ENCODE peak calls at places on chromosomes 6 and 20, in eight cellular contexts. G is aorta, V is fibroblast of lung, Z is left ventricle myocardium inferior, Q is OCI-LY7, F is GM23248, T is H1, N is ascending aorta. C is an unnamed sample.

GRCh38 chr6:5305968-5306626 is 44.8 kb downstream of the FARS2 start:
- DNase-seq in F (no peak), V (no peak), Z (no peak), G (no peak), T (no peak), N (no peak), Q (no peak), C (no peak)

GRCh38 chr6:109428889-109429477 is 11.4 kb downstream of the PPIL6 start:
- DNase-seq in Q (no peak), T (no peak), V (peak; percentile 82), Z (no peak), G (no peak), N (no peak), F (peak; percentile 46), C (no peak)

GRCh38 chr6:44439270-44440045 is 52.0 kb downstream of the CDC5L start:
- DNase-seq in F (peak; percentile 78), G (no peak), Q (no peak), N (no peak), V (peak; percentile 85), T (no peak), Z (no peak), C (no peak)

GRCh38 chr6:170011233-170012142 is 260.1 kb downstream of the ERMARD start:
- DNase-seq in F (no peak), N (no peak), G (no peak), V (no peak), Q (no peak), T (no peak), Z (peak; percentile 81), C (no peak)

GRCh38 chr6:143064996-143065683 is 4.5 kb downstream of the AIG1 start:
- DNase-seq in Z (no peak), V (no peak), Q (no peak), F (peak; percentile 40), N (no peak), G (no peak), T (no peak), C (no peak)

GRCh38 chr6:100366419-100366818 is 98.3 kb downstream of the SIM1 start:
- DNase-seq in F (peak; percentile 84), G (no peak), Q (no peak), Z (no peak), T (no peak), V (peak; percentile 68), N (no peak), C (peak; percentile 15)

GRCh38 chr20:38893485-38894090 is 32.6 kb upstream of the FAM83D start:
- DNase-seq in Q (peak; percentile 81), N (no peak), Z (peak; percentile 67), V (peak; percentile 27), G (peak; percentile 69), F (peak; percentile 63), T (peak; percentile 89), C (peak; percentile 19)

GRCh38 chr20:39861381-39861780 is 827.7 kb downstream of the MAFB start:
- DNase-seq in G (no peak), F (no peak), Q (no peak), T (no peak), V (no peak), Z (no peak), N (no peak), C (no peak)

GRCh38 chr6:142899101-142899760 is 45.7 kb downstream of the HIVEP2 start:
- DNase-seq in Q (no peak), G (no peak), F (no peak), Z (no peak), V (peak; percentile 46), T (no peak), N (no peak), C (no peak)

GRCh38 chr6:29919506-29919905 is 22.8 kb upstream of the HLA-A start:
- DNase-seq in V (no peak), T (no peak), G (no peak), Z (no peak), Q (no peak), F (no peak), N (no peak), C (no peak)

GRCh38 chr6:148218542-148219258 is 123.9 kb upstream of the SASH1 start:
- DNase-seq in N (no peak), V (no peak), F (no peak), T (no peak), G (no peak), Q (no peak), Z (peak; percentile 22), C (no peak)

GRCh38 chr6:119917186-119917585 is 567.6 kb upstream of the MAN1A1 start:
- DNase-seq in N (no peak), G (no peak), Z (no peak), V (no peak), T (no peak), F (no peak), Q (no peak), C (no peak)

GRCh38 chr6:111711989-111712388 is 106.3 kb upstream of the TRAF3IP2 start:
- DNase-seq in V (no peak), T (no peak), Z (no peak), N (no peak), G (no peak), F (no peak), Q (no peak), C (no peak)

GRCh38 chr6:12718025-12718424 is 1.5 kb downstream of the PHACTR1 start:
- DNase-seq in N (no peak), T (no peak), Q (no peak), G (no peak), F (peak; percentile 78), V (no peak), Z (no peak), C (no peak)

GRCh38 chr6:12473494-12473893 is 183.3 kb downstream of the EDN1 start:
- DNase-seq in V (no peak), G (no peak), F (no peak), Z (no peak), T (no peak), Q (no peak), N (no peak), C (no peak)

GRCh38 chr6:68718379-68719073 is 83.4 kb downstream of the ADGRB3 start:
- DNase-seq in V (peak; percentile 95), F (peak; percentile 24), T (no peak), G (no peak), N (no peak), Z (no peak), Q (no peak), C (no peak)

GRCh38 chr20:32045999-32046398 is 6.0 kb upstream of the HCK start:
- DNase-seq in G (no peak), T (no peak), F (no peak), V (no peak), Q (no peak), Z (no peak), N (no peak), C (no peak)

GRCh38 chr6:55058682-55059081 is 115.6 kb upstream of the HCRTR2 start:
- DNase-seq in T (no peak), Z (no peak), G (no peak), Q (no peak), F (no peak), N (no peak), V (no peak), C (no peak)

GRCh38 chr6:7899046-7899888 is 11.3 kb downstream of the TXNDC5 start:
- DNase-seq in F (no peak), V (peak; percentile 13), Z (no peak), T (no peak), G (no peak), Q (peak; percentile 59), N (no peak), C (no peak)

GRCh38 chr6:7895125-7895423 is 15.5 kb downstream of the TXNDC5 start:
- DNase-seq in Z (no peak), F (peak; percentile 52), N (no peak), T (no peak), V (no peak), Q (no peak), G (no peak), C (no peak)

GRCh38 chr6:7899889-7900213 is 10.7 kb downstream of the TXNDC5 start:
- DNase-seq in V (no peak), Q (no peak), N (no peak), F (no peak), T (no peak), G (no peak), Z (no peak), C (no peak)

GRCh38 chr6:7896465-7896987 is 14.1 kb downstream of the TXNDC5 start:
- DNase-seq in Z (no peak), V (no peak), F (no peak), N (no peak), T (no peak), Q (no peak), G (no peak), C (no peak)

DNA sequence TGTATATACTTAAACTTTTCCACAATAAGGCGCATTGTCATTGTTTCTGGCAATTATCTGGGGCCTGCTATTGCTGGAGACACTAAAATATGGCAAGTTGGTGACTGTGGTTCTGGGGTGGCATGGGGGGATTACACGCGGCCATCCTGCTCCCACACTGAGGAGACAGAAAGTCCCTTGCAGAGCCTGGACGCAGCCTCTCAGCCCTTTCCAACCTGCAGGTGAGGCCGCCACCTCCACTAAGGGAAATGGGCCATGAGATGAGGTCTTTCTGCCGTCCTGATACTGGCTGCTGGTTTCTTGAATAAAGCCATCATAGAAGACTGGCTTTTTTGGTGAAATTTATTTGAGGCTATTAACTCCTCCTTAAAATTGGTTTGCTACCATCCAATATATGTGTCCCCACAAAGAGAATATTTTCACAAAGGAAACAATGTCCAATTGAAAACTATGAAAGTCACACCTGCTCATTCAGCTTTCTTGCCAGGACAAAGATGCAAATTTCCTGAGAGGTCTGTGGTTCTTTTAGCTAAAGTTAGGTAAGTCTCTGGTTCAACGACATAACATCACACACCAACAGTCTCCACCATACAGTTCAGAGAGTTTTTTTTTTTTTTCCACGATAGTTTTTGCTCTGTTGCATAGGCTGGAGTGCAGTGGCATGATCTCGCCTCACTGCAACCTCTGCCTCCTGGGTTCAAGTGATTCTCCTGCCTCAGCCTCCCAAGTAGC is 13.0 kb downstream of the TXNDC5 start:
- DNase-seq in G (no peak), F (no peak), N (no peak), Q (peak; percentile 66), V (no peak), T (no peak), Z (no peak), C (no peak)
- H3K36me3 ChIP-seq in G (peaks cover 16% of the 10 kb centered on the region), F (peaks cover 53% of the 10 kb centered on the region), N (peaks cover 100% of the 10 kb centered on the region), Q (peaks cover 100% of the 10 kb centered on the region), V (peaks cover 28% of the 10 kb centered on the region), T (peaks cover 81% of the 10 kb centered on the region), Z (peaks cover 96% of the 10 kb centered on the region), C (peaks cover 65% of the 10 kb centered on the region)

DNA sequence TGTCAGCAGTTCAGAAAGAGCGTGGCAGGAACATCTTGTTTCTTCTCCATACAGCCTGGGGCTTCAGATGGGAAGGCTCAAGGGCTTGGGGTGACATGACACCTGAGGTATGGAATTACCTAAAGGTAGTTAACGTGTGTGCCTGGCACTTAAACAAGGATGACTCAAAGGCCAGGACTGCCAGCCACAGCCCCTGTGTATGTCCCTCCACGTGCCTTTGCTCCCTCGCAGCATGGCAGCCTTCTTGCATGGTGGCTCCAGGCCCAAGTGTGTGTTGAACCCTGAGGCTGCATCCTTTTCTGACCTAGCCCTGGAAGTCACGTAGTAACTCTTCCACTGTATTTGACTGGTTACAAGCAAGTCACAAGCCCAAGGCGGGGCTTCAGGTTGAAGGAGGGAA is 33.6 kb upstream of the MYL9 start:
- DNase-seq in T (no peak), V (no peak), G (no peak), Q (no peak), N (no peak), F (no peak), Z (no peak), C (no peak)
- H3K36me3 ChIP-seq in T (peaks cover 28% of the 10 kb centered on the region), V (peaks cover 13% of the 10 kb centered on the region), G (peaks cover 3% of the 10 kb centered on the region), Q (peaks cover 36% of the 10 kb centered on the region), N (peaks cover 83% of the 10 kb centered on the region), F (peaks cover 57% of the 10 kb centered on the region), Z (peaks cover 94% of the 10 kb centered on the region), C (peaks cover 2% of the 10 kb centered on the region)

GRCh38 chr6:15515660-15516375 is 147.0 kb downstream of the DTNBP1 start:
- DNase-seq in Z (no peak), T (no peak), F (no peak), G (peak; percentile 28), Q (no peak), V (no peak), N (no peak), C (no peak)
- H3K36me3 ChIP-seq in Z (peaks cover 81% of the 10 kb centered on the region), T (peaks cover 99% of the 10 kb centered on the region), F (peaks cover 21% of the 10 kb centered on the region), G (peaks cover 11% of the 10 kb centered on the region), Q (peaks cover 41% of the 10 kb centered on the region), V (peaks cover 17% of the 10 kb centered on the region), N (peaks cover 85% of the 10 kb centered on the region), C (peaks cover 2% of the 10 kb centered on the region)

GRCh38 chr6:159036673-159037072 is 8.1 kb downstream of the TAGAP start:
- DNase-seq in F (no peak), V (no peak), Z (no peak), T (no peak), N (no peak), Q (no peak), G (no peak), C (no peak)
- H3K36me3 ChIP-seq in F (no peaks in the 10 kb centered on the region), V (no peaks in the 10 kb centered on the region), Z (no peaks in the 10 kb centered on the region), T (no peaks in the 10 kb centered on the region), N (no peaks in the 10 kb centered on the region), Q (peaks cover 72% of the 10 kb centered on the region), G (no peaks in the 10 kb centered on the region), C (no peaks in the 10 kb centered on the region)

C was measured in HCT116.